ENCODE peak calls at places on chromosome 2, in six cellular contexts. Q, F, W, T, E and C are unnamed samples.

GRCh38 chr2:5528741-5529140 is 163.4 kb upstream of the SOX11 start:
- DNase-seq in T (no peak), W (no peak), Q (no peak), F (no peak), E (no peak), C (no peak)

GRCh38 chr2:27842894-27843293 is 47.3 kb downstream of the RBKS start:
- DNase-seq in W (no peak), Q (no peak), E (no peak), T (no peak), F (no peak), C (no peak)

GRCh38 chr2:234536218-234536989 is 39.5 kb upstream of the ARL4C start:
- DNase-seq in T (no peak), Q (no peak), F (no peak), W (no peak), E (peak; percentile 57), C (no peak)

GRCh38 chr2:675460-675859 is 1.7 kb downstream of the TMEM18 start:
- DNase-seq in Q (no peak), T (no peak), F (no peak), W (no peak), E (no peak), C (no peak)

GRCh38 chr2:73896362-73897239 is 3.8 kb downstream of the ACTG2 start:
- DNase-seq in E (no peak), Q (peak; percentile 70), T (no peak), F (no peak), W (peak; percentile 87), C (no peak)

GRCh38 chr2:33134764-33135560 is 188.2 kb downstream of the LTBP1 start:
- DNase-seq in F (no peak), T (no peak), E (no peak), Q (no peak), W (no peak), C (no peak)

GRCh38 chr2:148184967-148185366 is 164.1 kb downstream of the MBD5 start:
- DNase-seq in W (no peak), F (no peak), E (no peak), T (no peak), Q (no peak), C (no peak)

GRCh38 chr2:130286983-130287655 is 55.6 kb upstream of the IMP4 start:
- DNase-seq in Q (no peak), W (no peak), E (no peak), F (no peak), T (no peak), C (no peak)

GRCh38 chr2:26034597-26035067 is 748 bp downstream of the RAB10 start:
- DNase-seq in F (no peak), W (no peak), E (peak; percentile 31), T (no peak), Q (no peak), C (no peak)

GRCh38 chr2:26281226-26281625 is 36.5 kb downstream of the HADHB start:
- DNase-seq in Q (no peak), T (no peak), F (no peak), E (no peak), W (no peak), C (no peak)

GRCh38 chr2:177712462-177712861 is 319.9 kb downstream of the AGPS start:
- DNase-seq in Q (no peak), F (no peak), T (no peak), W (no peak), E (no peak), C (no peak)

GRCh38 chr2:127807678-127808353 is 3.2 kb downstream of the WDR33 start:
- DNase-seq in F (no peak), W (no peak), E (no peak), Q (no peak), T (no peak), C (no peak)

GRCh38 chr2:201933792-201934229 is 99.8 kb upstream of the FZD7 start:
- DNase-seq in W (no peak), T (no peak), E (peak; percentile 6), Q (no peak), F (no peak), C (no peak)

GRCh38 chr2:188303363-188304031 is 11.8 kb downstream of the GULP1 start:
- DNase-seq in T (no peak), Q (no peak), E (no peak), F (peak; percentile 20), W (peak; percentile 34), C (no peak)

GRCh38 chr2:30511122-30512083 is 64.4 kb downstream of the LCLAT1 start:
- DNase-seq in E (peak; percentile 65), W (peak; percentile 44), Q (no peak), T (no peak), F (no peak), C (no peak)

GRCh38 chr2:197269173-197269572 is 41.4 kb downstream of the ANKRD44 start:
- DNase-seq in F (no peak), E (no peak), W (no peak), Q (no peak), T (no peak), C (no peak)

GRCh38 chr2:45577426-45577825 is 33.6 kb downstream of the SRBD1 start:
- DNase-seq in W (no peak), Q (no peak), F (no peak), T (no peak), E (no peak), C (no peak)

GRCh38 chr2:229901819-229902218 is 20.0 kb downstream of the TRIP12 start:
- DNase-seq in W (peak; percentile 43), T (no peak), E (no peak), F (peak; percentile 47), Q (peak; percentile 35), C (no peak)

GRCh38 chr2:140344842-140345241 is 1564.7 kb upstream of the NXPH2 start:
- DNase-seq in F (no peak), E (no peak), Q (no peak), T (no peak), W (peak; percentile 22), C (no peak)

GRCh38 chr2:3264010-3264744 is 113.4 kb downstream of the EIPR1 start:
- DNase-seq in F (no peak), Q (no peak), E (no peak), T (no peak), W (no peak), C (no peak)

GRCh38 chr2:127733113-127733815 is 32.0 kb downstream of the SFT2D3 start:
- DNase-seq in Q (no peak), E (no peak), W (no peak), T (no peak), F (no peak), C (no peak)

GRCh38 chr2:68365087-68365486 is at the start of gene PLEK:
- DNase-seq in E (no peak), W (no peak), Q (no peak), F (no peak), T (peak; percentile 53), C (peak; percentile 80)

GRCh38 chr2:88187927-88188326 is 17.8 kb downstream of the THNSL2 start:
- DNase-seq in T (no peak), W (no peak), Q (no peak), F (peak; percentile 19), E (no peak), C (no peak)

GRCh38 chr2:113056501-113056900 is 2.5 kb upstream of the IL36RN start:
- DNase-seq in F (no peak), T (no peak), E (no peak), W (no peak), Q (no peak), C (no peak)

GRCh38 chr2:238813109-238813508 is 34.8 kb upstream of the TWIST2 start:
- DNase-seq in F (no peak), Q (no peak), T (no peak), E (no peak), W (no peak), C (no peak)

GRCh38 chr2:70099270-70099669 is 12.0 kb downstream of the PCBP1 start:
- DNase-seq in T (no peak), Q (no peak), E (no peak), F (no peak), W (no peak), C (no peak)

GRCh38 chr2:27441226-27441926 is 805 bp upstream of the KRTCAP3 start:
- DNase-seq in T (no peak), E (no peak), W (no peak), F (no peak), Q (no peak), C (no peak)

GRCh38 chr2:229726643-229727042 is 12.3 kb upstream of the DNER start:
- DNase-seq in T (no peak), F (no peak), Q (no peak), E (no peak), W (no peak), C (no peak)

GRCh38 chr2:239259173-239259572 is 141.6 kb downstream of the HDAC4 start:
- DNase-seq in F (no peak), W (no peak), E (no peak), Q (no peak), T (no peak), C (no peak)

GRCh38 chr2:205675861-205676516 is 6.3 kb upstream of the NRP2 start:
- DNase-seq in Q (no peak), F (peak; percentile 45), T (no peak), E (peak; percentile 69), W (no peak), C (no peak)